ENCODE peak calls at places on chromosomes 5 and 9, in eight cellular contexts. U, O, F, M, V, D, K and H are unnamed samples.

GRCh38 chr5:1141827-1142226 is 30.0 kb upstream of the SLC12A7 start:
- DNase-seq in M (no peak), V (no peak), D (no peak), U (no peak), K (no peak), O (no peak), F (peak), H (no peak)

GRCh38 chr9:136143215-136144001 is 24.7 kb upstream of the TMEM250 start:
- DNase-seq in K (no peak), M (peak), U (peak), D (no peak), V (no peak), F (peak), O (no peak), H (no peak)

GRCh38 chr5:39495294-39495693 is 70.5 kb upstream of the DAB2 start:
- DNase-seq in O (no peak), M (no peak), V (no peak), D (no peak), F (no peak), K (no peak), U (no peak), H (no peak)

GRCh38 chr9:16202913-16203734 is 650.3 kb downstream of the CCDC171 start:
- DNase-seq in K (no peak), V (no peak), M (peak), O (peak), F (peak), U (no peak), D (no peak), H (no peak)

GRCh38 chr9:135307314-135307713 is 172.3 kb upstream of the PPP1R26 start:
- DNase-seq in V (no peak), K (no peak), M (no peak), F (no peak), D (no peak), U (no peak), O (no peak), H (no peak)

GRCh38 chr5:31048975-31049290 is 144.6 kb upstream of the CDH6 start:
- DNase-seq in V (no peak), U (no peak), F (no peak), M (peak), O (no peak), D (no peak), K (no peak), H (no peak)

GRCh38 chr9:112705773-112706427 is 12.0 kb downstream of the INIP start:
- DNase-seq in D (no peak), K (no peak), O (no peak), U (no peak), V (peak), M (peak), F (peak), H (no peak)

GRCh38 chr5:32572778-32573480 is 12.4 kb upstream of the SUB1 start:
- DNase-seq in V (no peak), F (no peak), O (no peak), M (no peak), D (no peak), U (no peak), K (no peak), H (no peak)

GRCh38 chr9:80059979-80060378 is 488.2 kb downstream of the TLE4 start:
- DNase-seq in O (no peak), M (no peak), D (no peak), U (no peak), V (no peak), K (no peak), F (no peak), H (no peak)

GRCh38 chr9:128702445-128702948 is at the start of gene PKN3:
- DNase-seq in D (peak), V (peak), F (peak), K (peak), M (peak), O (peak), U (peak), H (peak)

GRCh38 chr5:157350939-157351338 is 85.0 kb downstream of the CYFIP2 start:
- DNase-seq in U (no peak), V (no peak), F (no peak), O (no peak), K (no peak), D (no peak), M (peak), H (no peak)

GRCh38 chr9:106084702-106085101 is 390.4 kb downstream of the TMEM38B start:
- DNase-seq in O (no peak), V (no peak), K (no peak), D (no peak), U (no peak), M (no peak), F (no peak), H (no peak)

GRCh38 chr9:89154218-89154617 is 24.4 kb downstream of the SHC3 start:
- DNase-seq in O (no peak), F (no peak), M (no peak), K (no peak), V (no peak), U (no peak), D (no peak), H (no peak)

GRCh38 chr5:156095709-156096241 is 231.2 kb upstream of the SGCD start:
- DNase-seq in O (no peak), D (no peak), K (no peak), F (no peak), U (no peak), M (no peak), V (no peak), H (no peak)

GRCh38 chr5:134091626-134092121 is 22.8 kb upstream of the TCF7 start:
- DNase-seq in D (no peak), U (no peak), O (no peak), V (no peak), F (no peak), M (no peak), K (no peak), H (no peak)

GRCh38 chr9:6498982-6499381 is 86.0 kb downstream of the UHRF2 start:
- DNase-seq in D (no peak), U (no peak), V (no peak), F (no peak), M (peak), K (no peak), O (no peak), H (no peak)